ENCODE peak calls at places on chromosomes 11 and 22, in five cellular contexts. I, M, A, N and E are unnamed samples. For H3K9me3, the result is how much of the 10 kb centered on the place peaks cover.

GRCh38 chr11:18834754-18835466 is 43.3 kb upstream of the PTPN5 start:
- DNase-seq in M (no peak), I (no peak), A (no peak), N (no peak), E (no peak)

GRCh38 chr11:75167617-75168016 is 16.7 kb downstream of the SLCO2B1 start:
- DNase-seq in N (no peak), A (no peak), M (no peak), I (no peak), E (no peak)

GRCh38 chr11:7520011-7520942 is 6.5 kb downstream of the PPFIBP2 start:
- DNase-seq in M (no peak), A (no peak), I (peak), N (no peak), E (no peak)

GRCh38 chr11:132054822-132055221 is 684.4 kb downstream of the NTM start:
- DNase-seq in I (peak), A (no peak), N (no peak), M (no peak), E (no peak)

GRCh38 chr22:26597026-26597425 is 7.1 kb upstream of the TPST2 start:
- DNase-seq in M (no peak), N (no peak), A (no peak), I (no peak), E (no peak)

GRCh38 chr22:42432818-42433217 is 615 bp upstream of the NFAM1 start:
- DNase-seq in A (no peak), M (no peak), I (no peak), N (no peak), E (no peak)

GRCh38 chr11:68997124-68997994 is 15.7 kb downstream of the MRGPRF start:
- DNase-seq in A (no peak), I (no peak), M (no peak), N (peak), E (no peak)

GRCh38 chr11:19988598-19988997 is 171.7 kb downstream of the DBX1 start:
- DNase-seq in A (peak), I (peak), N (peak), M (peak), E (no peak)

GRCh38 chr11:71484248-71485062 is 31.5 kb downstream of the NADSYN1 start:
- DNase-seq in I (no peak), A (no peak), M (no peak), N (no peak), E (no peak)

GRCh38 chr11:121810291-121810690 is 305.7 kb downstream of the BLID start:
- DNase-seq in M (no peak), N (no peak), A (no peak), I (peak), E (no peak)
- H3K14ac ChIP-seq in M (no peak), N (no peak), A (no peak), I (no peak), E (no peak)

GRCh38 chr11:61905801-61906521 is 11.4 kb downstream of the RAB3IL1 start:
- DNase-seq in M (no peak), N (no peak), A (no peak), I (no peak), E (no peak)

GRCh38 chr11:61907871-61908729 is 9.3 kb downstream of the RAB3IL1 start:
- DNase-seq in A (no peak), M (no peak), N (no peak), I (no peak), E (no peak)

GRCh38 chr11:61906522-61906909 is 10.8 kb downstream of the RAB3IL1 start:
- DNase-seq in A (no peak), I (no peak), M (no peak), N (no peak), E (no peak)

GRCh38 chr11:61908730-61909622 is 8.4 kb downstream of the RAB3IL1 start:
- DNase-seq in M (no peak), N (no peak), A (no peak), I (no peak), E (no peak)

DNA sequence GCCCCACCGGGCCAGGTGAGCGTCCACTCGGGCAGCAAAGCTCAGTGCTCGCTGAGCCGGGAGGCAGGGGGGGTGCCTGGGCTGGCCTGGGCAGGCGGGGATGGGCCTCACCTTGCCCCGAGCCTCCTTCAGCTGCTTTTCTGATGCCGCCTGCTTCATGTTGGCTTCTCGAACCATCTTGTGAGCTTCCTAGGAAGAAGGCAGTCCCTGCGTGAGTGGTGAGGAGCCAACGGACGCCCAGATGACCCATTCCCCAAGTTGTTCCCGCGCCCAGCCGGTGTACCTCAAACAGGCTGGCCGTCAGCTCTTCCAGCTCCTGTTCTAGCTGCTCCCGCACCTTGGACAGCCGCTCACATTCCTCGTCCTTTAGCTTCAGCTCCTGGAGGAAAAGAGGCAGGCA is 10.1 kb downstream of the RAB3IL1 start:
- DNase-seq in N (no peak), M (no peak), A (no peak), I (no peak), E (no peak)
- H2BK12ac ChIP-seq in N (no peak), M (no peak), A (peak), I (no peak), E (no peak)

DNA sequence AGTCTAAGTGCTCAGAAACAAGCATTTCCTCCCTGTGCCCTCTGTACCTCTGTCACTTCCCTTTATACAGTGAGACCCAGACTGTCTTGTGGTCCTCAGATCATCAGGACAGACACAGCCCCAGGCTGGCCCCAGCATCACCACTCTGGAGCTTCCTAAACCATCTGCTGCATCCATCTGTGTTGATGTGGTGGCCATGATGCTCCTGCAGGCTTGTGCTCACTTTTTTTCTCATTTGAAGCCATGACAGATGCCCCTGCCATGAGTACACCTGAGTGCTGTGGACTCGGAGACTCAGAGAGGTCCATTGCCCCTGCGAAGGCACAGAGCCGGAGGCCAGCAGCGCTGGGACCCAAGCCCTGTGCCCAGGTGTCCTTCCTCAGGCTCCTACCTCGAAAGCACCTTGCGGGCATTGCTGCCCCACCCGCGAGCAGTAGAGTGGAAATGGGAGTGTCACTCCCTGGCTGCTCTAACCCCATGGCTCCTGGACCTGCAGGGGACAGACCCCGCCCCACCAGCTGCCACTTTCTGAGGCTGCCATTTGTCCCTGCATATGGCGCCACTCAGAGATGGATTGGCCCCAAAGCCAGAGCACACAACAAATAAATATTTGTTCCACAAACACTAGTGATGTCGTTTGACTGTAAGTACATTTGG is 593.5 kb downstream of the TBC1D22A start:
- DNase-seq in M (no peak), I (no peak), N (no peak), A (no peak), E (no peak)
- H3K9me3 ChIP-seq in M (half or more), I (under half), N (half or more), A (half or more), E (half or more)

DNA sequence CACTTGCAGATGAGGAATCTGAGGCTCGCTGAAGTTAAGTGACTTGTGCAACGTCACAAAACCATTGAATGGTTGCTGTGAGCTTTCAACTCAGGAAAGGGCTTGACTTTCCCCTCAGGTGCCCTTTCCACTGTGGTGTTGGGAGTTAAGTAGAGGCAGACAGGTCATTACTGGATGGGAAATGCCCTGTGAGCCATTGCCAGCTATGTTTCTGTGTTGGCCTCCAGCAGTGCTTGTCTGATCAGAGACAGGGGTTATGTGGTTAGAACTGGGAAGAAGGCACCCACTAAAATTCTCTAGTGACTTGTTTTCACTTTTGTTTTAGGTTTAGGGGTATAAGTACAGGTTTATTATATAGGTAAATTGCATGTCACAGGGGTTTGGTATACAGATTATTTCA is 96.6 kb downstream of the FDX1 start:
- DNase-seq in N (no peak), A (no peak), I (no peak), M (no peak), E (no peak)
- H3K14ac ChIP-seq in N (no peak), A (no peak), I (no peak), M (no peak), E (no peak)

DNA sequence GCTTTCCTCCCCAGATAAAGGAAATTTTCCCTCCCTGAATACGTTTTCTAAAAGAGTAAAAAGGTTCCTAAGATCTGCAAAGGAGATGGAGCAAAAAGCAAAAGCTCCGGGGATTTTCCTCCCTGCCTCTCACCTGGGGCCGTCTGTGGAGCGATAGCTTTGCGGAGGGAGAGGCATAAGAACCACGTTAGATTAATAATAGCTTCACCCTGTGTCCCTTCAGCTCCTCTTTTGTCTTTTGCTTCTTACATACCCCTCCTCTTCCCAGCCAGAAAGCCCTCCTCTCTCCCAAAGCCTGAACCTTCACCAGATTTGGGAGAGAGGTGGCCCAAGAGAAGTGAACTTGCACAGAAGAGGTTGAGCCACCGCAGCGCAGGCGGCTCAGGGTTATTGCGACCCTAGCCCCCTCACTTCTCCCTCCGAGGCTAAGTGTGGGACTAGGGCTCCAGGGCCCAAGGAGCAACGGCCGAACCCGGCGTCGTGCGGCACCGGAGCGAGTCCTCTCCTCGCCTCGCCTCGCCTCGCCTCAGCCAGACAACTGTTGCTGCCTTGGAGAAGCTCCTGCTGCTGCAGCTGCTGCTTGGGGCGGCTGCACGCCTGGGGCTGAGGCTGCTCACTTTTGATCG is 97.6 kb upstream of the HSD17B12 start:
- DNase-seq in I (no peak), N (peak), M (no peak), A (peak), E (no peak)
- H2BK12ac ChIP-seq in I (no peak), N (no peak), M (no peak), A (peak), E (no peak)

GRCh38 chr11:127412234-127412633 is 411.7 kb upstream of the KIRREL3 start:
- DNase-seq in I (no peak), N (no peak), M (no peak), A (no peak), E (no peak)

GRCh38 chr11:127411283-127411682 is 410.7 kb upstream of the KIRREL3 start:
- DNase-seq in M (no peak), I (no peak), A (no peak), N (no peak), E (no peak)

DNA sequence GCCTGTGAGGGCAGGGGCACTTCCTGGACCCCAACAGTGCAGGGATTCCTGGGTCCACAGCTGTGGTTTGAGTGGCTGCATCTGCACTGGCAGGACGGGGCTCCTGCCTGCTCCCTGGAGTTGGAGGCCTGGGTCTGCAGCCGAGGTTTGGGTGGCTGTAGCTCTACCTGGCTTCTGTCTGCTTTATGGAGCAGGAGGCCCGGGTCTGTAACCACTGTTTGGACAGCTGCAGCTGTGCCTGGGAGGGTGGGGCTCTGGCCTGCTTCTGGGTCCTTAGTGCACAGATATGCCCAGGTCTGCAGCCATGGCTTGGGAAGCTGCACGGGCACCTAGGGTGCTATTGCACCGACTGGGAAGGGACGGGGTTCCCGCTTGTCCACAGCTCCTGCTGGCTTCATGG is 412.2 kb upstream of the KIRREL3 start:
- DNase-seq in A (no peak), I (no peak), N (no peak), M (no peak), E (no peak)
- H3K9me3 ChIP-seq in A (under half), I (under half), N (under half), M (under half), E (under half)

GRCh38 chr11:78840623-78841022 is 266.0 kb upstream of the NARS2 start:
- DNase-seq in A (no peak), I (no peak), M (no peak), N (no peak), E (no peak)

GRCh38 chr11:78838417-78838816 is 263.8 kb upstream of the NARS2 start:
- DNase-seq in I (no peak), M (no peak), A (no peak), N (no peak), E (no peak)

GRCh38 chr11:78835646-78836045 is 261.0 kb upstream of the NARS2 start:
- DNase-seq in N (no peak), M (no peak), A (no peak), I (no peak), E (no peak)

GRCh38 chr11:78841451-78842060 is 266.9 kb upstream of the NARS2 start:
- DNase-seq in N (no peak), I (no peak), A (no peak), M (no peak), E (no peak)

GRCh38 chr11:78840190-78840589 is 265.5 kb upstream of the NARS2 start:
- DNase-seq in M (no peak), N (no peak), I (no peak), A (no peak), E (no peak)
- H3K14ac ChIP-seq in M (no peak), N (no peak), I (no peak), A (no peak), E (no peak)

GRCh38 chr11:26477406-26477805 is 94.7 kb downstream of the MUC15 start:
- DNase-seq in N (no peak), A (no peak), I (no peak), M (no peak), E (no peak)
- H2BK12ac ChIP-seq in N (no peak), A (no peak), I (no peak), M (no peak), E (no peak)

GRCh38 chr22:47435826-47436225 is 673.4 kb downstream of the TBC1D22A start:
- DNase-seq in I (no peak), M (no peak), A (no peak), N (no peak), E (no peak)

GRCh38 chr22:47435204-47435487 is 672.7 kb downstream of the TBC1D22A start:
- DNase-seq in M (no peak), I (no peak), N (no peak), A (no peak), E (no peak)

GRCh38 chr22:47432683-47433082 is 670.2 kb downstream of the TBC1D22A start:
- DNase-seq in M (no peak), N (no peak), I (no peak), A (no peak), E (no peak)

GRCh38 chr22:47434336-47435203 is 672.1 kb downstream of the TBC1D22A start:
- DNase-seq in M (no peak), I (no peak), N (no peak), A (no peak), E (no peak)

DNA sequence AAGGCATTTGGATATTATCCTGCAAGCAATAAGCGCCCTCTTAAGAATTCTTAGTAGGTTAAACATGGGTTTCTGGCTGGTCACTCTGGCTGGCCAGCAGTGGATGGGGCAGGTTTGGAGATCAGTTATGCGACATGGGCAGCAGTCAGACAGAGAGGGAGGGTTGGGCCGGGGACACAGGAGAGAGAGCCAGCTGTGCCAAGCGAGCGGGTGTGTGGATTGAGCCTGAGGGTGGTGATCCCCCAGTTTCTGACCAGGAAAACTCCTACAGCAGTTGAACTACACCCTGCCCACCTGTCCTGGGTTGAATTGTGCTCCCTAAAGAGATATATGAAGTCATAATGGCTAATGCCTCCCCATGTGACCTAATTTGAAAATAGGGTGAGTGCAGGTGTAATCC is 671.2 kb downstream of the TBC1D22A start:
- DNase-seq in A (no peak), M (no peak), N (no peak), I (no peak), E (no peak)
- H3K9me3 ChIP-seq in A (half or more), M (under half), N (half or more), I (under half), E (under half)